ENCODE peak calls at places on chromosomes 13 and 19, in five cellular contexts. C is body of pancreas, K is A549, W is right lobe of liver, X is brain microvascular endothelial cell. R is an unnamed sample.

GRCh38 chr19:22144394-22144793 is 52.4 kb downstream of the ZNF676 start:
- DNase-seq in K (no peak), W (no peak), X (no peak), C (no peak), R (peak)

GRCh38 chr19:43789029-43789428 is 8.3 kb upstream of the KCNN4 start:
- DNase-seq in W (no peak), X (no peak), K (no peak), C (no peak), R (peak)

GRCh38 chr19:31064486-31064885 is 284.8 kb downstream of the TSHZ3 start:
- DNase-seq in X (no peak), W (no peak), C (no peak), K (no peak), R (no peak)

GRCh38 chr13:33251131-33251629 is 34.4 kb downstream of the STARD13 start:
- DNase-seq in X (peak), W (peak), C (no peak), K (no peak), R (no peak)

GRCh38 chr19:11106477-11106876 is 17.2 kb downstream of the LDLR start:
- DNase-seq in C (no peak), W (no peak), K (no peak), X (no peak), R (no peak)

GRCh38 chr13:104025303-104025702 is 959.1 kb upstream of the SLC10A2 start:
- DNase-seq in X (no peak), C (no peak), W (no peak), K (no peak), R (no peak)

GRCh38 chr13:32496574-32497160 is 41.9 kb downstream of the N4BP2L2 start:
- DNase-seq in X (no peak), K (no peak), C (no peak), W (no peak), R (no peak)

GRCh38 chr19:13396256-13397080 is 109.8 kb downstream of the CACNA1A start:
- DNase-seq in X (peak), K (peak), C (peak), W (peak), R (peak)

GRCh38 chr13:111245781-111246384 is 74.6 kb upstream of the TEX29 start:
- DNase-seq in K (no peak), W (no peak), C (no peak), X (no peak), R (no peak)

GRCh38 chr13:66965146-66965545 is 265.0 kb downstream of the PCDH9 start:
- DNase-seq in W (no peak), C (no peak), K (no peak), X (no peak), R (no peak)

GRCh38 chr13:22800726-22801401 is 379.9 kb upstream of the SGCG start:
- DNase-seq in W (no peak), C (no peak), K (no peak), X (no peak), R (no peak)

GRCh38 chr13:24680258-24680920 is at the start of gene ATP12A:
- DNase-seq in K (no peak), W (peak), C (peak), X (no peak), R (no peak)

GRCh38 chr13:99905224-99905623 is 66.3 kb downstream of the ZIC5 start:
- DNase-seq in X (no peak), K (no peak), W (no peak), C (no peak), R (no peak)

DNA sequence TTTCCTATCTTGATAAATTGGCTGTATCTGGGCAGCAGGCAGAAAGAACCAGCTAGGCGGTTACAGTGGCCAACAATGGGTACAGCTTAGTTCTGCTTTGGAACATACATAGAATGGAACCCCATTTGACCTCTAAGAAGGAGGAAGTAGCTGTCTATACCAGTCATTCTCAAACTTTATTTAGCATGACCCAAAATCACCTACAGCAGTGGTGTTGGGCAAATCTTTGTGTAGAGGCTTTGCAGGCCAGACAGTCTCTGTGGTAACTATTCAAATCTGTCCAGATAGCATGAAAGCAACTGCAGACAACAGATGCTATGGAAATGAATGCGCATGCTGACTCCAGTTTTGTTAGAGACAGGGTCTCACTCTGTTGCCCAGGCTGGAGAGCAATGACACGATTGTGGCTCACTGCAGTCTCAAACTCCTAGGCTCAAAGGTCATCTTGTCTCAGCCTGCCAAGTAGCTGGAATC is 12.0 kb upstream of the KCNC3 start:
- DNase-seq in C (no peak), K (no peak), X (no peak), W (no peak), R (no peak)
- H3K4me3 ChIP-seq in C (no peak), K (no peak), X (no peak), W (no peak), R (no peak)

GRCh38 chr19:7004313-7004931 is 16.8 kb downstream of the MBD3L2B start:
- DNase-seq in W (no peak), C (no peak), X (peak), K (peak), R (peak)
- TF ChIP-seq CTCF in W (peak), C (no peak), X (no peak), K (peak), R (peak)

DNA sequence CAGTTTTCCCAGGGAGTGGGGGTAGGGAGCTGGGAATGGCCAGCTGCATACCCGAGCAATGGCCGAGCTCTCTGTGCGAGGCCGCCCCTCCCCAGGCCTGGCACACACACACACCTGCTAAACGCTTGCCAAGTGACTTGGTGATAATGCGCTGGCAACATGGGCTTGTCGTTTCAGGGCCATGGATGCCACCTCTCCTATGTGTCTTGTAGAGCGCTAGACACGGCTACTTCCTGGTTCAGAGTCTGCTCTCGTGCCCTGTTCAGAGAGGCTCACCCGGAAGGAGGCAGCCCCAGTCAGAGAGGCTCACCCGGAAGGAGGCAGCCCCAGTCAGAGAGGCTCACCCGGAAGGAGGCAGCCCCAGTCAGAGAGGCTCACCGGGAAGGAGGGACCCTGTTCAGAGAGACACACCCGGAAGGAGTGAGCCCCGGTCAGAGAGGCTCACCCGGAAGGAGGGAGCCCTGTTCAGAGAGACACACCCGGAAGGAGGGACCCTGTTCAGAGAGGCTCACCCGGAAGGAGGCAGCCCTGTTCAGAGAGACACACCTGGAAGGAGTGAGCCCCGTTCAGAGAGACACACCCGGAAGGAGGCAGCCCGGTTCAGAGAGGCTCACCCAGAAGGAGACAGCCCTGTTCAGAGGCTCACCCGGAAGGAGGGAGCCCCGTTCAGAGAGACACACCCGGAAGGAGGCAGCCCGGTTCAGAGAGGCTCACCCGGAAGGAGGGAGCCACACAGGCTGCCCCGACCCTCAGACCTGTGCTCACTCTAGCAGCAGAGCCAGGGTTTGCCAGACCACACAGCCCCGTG is 4.2 kb downstream of the ADPRHL1 start:
- DNase-seq in C (peak), X (no peak), K (peak), W (no peak), R (peak)
- H3K4me3 ChIP-seq in C (no peak), X (no peak), K (peak), W (no peak), R (peak)

GRCh38 chr13:29730253-29730652 is 120.2 kb downstream of the UBL3 start:
- DNase-seq in W (no peak), K (no peak), C (no peak), X (no peak), R (no peak)
- TF ChIP-seq CTCF in W (no peak), K (no peak), C (no peak), X (no peak), R (no peak)

R was measured in LNCaP clone FGC.